ENCODE peak calls at places on chromosomes 5 and 9, in ten cellular contexts. O is IMR-90; N is stomach; G is breast epithelium; X is sigmoid colon; F is CD8-positive, alpha-beta T cell; W is SJSA1; Q is K562; J is colonic mucosa; I is body of pancreas. R is an unnamed sample. For H3K4me1 and H3K27me3, the result is how much of the 10 kb centered on the place peaks cover.

GRCh38 chr5:108884736-108885135 is 137.0 kb downstream of the FER start:
- DNase-seq in O (peak), N (no peak), G (no peak), X (no peak), F (no peak), W (no peak), Q (no peak), J (no peak), I (no peak), R (no peak)

GRCh38 chr9:26955222-26955903 is 849 bp upstream of the IFT74 start:
- DNase-seq in O (no peak), N (no peak), G (no peak), X (no peak), F (no peak), W (no peak), Q (no peak), J (peak), I (no peak), R (no peak)

GRCh38 chr9:93952784-93953491 is 2.2 kb downstream of the BARX1 start:
- DNase-seq in O (no peak), N (no peak), G (no peak), X (peak), F (no peak), W (no peak), Q (no peak), J (no peak), I (no peak), R (no peak)

GRCh38 chr9:129464972-129465833 is 155.7 kb downstream of the C9orf50 start:
- DNase-seq in O (peak), N (no peak), G (no peak), X (peak), F (no peak), W (peak), Q (no peak), J (no peak), I (no peak), R (no peak)

GRCh38 chr5:111627862-111628261 is 115.5 kb upstream of the STARD4 start:
- DNase-seq in O (no peak), N (no peak), G (no peak), X (no peak), F (no peak), W (no peak), Q (no peak), J (no peak), I (no peak), R (no peak)

GRCh38 chr9:28064241-28064640 is 491.0 kb upstream of the C9orf72 start:
- DNase-seq in O (no peak), N (no peak), G (no peak), X (no peak), F (no peak), W (no peak), Q (no peak), J (no peak), I (no peak), R (no peak)

GRCh38 chr5:19862711-19863110 is 125.3 kb downstream of the CDH18 start:
- DNase-seq in O (no peak), N (no peak), G (no peak), X (no peak), F (no peak), W (no peak), Q (no peak), J (no peak), I (no peak), R (no peak)

GRCh38 chr9:129504404-129504803 is 116.5 kb downstream of the C9orf50 start:
- DNase-seq in O (no peak), N (no peak), G (no peak), X (no peak), F (no peak), W (no peak), Q (no peak), J (no peak), I (no peak), R (no peak)

GRCh38 chr9:89811356-89811755 is 206.5 kb downstream of the GADD45G start:
- DNase-seq in O (no peak), N (no peak), G (no peak), X (no peak), F (no peak), W (no peak), Q (no peak), J (no peak), I (no peak), R (no peak)

GRCh38 chr5:135306557-135306956 is 92.5 kb downstream of the MACROH2A1 start:
- DNase-seq in O (no peak), N (no peak), G (no peak), X (no peak), F (no peak), W (peak), Q (no peak), J (no peak), I (no peak), R (peak)

GRCh38 chr5:133467325-133467700 is 145.0 kb downstream of the FSTL4 start:
- DNase-seq in O (no peak), N (peak), G (no peak), X (no peak), F (peak), W (no peak), Q (no peak), J (no peak), I (no peak), R (no peak)

GRCh38 chr9:136853596-136854112 is 1.5 kb downstream of the MAMDC4 start:
- DNase-seq in O (no peak), N (no peak), G (no peak), X (peak), F (no peak), W (no peak), Q (no peak), J (peak), I (peak), R (no peak)

GRCh38 chr9:136852664-136853595 is 784 bp downstream of the MAMDC4 start:
- DNase-seq in O (no peak), N (no peak), G (no peak), X (peak), F (no peak), W (no peak), Q (no peak), J (peak), I (peak), R (no peak)

GRCh38 chr9:136850866-136851775 is 1.0 kb upstream of the MAMDC4 start:
- DNase-seq in O (no peak), N (no peak), G (no peak), X (no peak), F (no peak), W (no peak), Q (no peak), J (no peak), I (peak), R (no peak)

GRCh38 chr9:136849960-136850865 is 1.0 kb downstream of the PHPT1 start:
- DNase-seq in O (no peak), N (no peak), G (no peak), X (no peak), F (no peak), W (no peak), Q (no peak), J (no peak), I (peak), R (no peak)

DNA sequence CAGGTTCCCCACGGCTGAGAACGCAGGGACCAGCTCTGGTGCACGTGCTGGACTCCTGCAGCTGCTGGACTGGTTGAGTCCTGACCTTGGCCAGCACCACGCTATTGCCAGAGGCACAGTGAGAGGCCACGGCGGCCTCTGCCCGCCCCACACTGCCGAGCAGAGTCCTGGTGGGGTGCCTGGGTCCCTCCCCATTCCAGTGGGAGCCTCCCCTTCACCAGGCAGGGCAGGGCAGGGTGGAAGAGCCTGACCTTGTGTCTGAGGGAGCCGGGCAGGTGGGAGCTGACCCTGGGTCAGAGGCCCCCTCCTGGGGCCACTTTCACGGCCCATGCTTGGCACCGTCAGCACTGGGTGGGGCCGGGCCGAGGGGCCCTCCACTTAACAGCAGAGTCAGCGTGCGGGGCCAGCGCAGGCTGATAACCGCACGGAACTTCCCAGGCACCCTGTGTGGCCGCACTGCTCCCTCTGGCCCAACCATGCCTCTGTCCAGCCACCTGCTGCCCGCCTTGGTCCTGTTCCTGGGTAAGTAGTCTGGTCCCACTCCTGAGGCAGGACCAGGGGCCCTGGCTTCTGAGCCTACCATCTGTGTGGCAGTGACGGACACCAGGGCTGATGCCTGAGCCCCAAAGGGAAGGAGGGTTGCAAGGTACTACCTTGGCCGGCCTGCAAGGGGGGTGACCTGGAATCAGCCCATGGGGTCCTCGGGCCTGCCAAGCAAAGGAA is at the start of gene MAMDC4:
- DNase-seq in O (no peak), N (peak), G (no peak), X (no peak), F (no peak), W (no peak), Q (no peak), J (peak), I (peak), R (no peak)
- H3K4me1 ChIP-seq in O (under half), N (under half), G (under half), X (under half), F (under half), W (under half), Q (half or more), J (under half), I (under half), R (under half)

DNA sequence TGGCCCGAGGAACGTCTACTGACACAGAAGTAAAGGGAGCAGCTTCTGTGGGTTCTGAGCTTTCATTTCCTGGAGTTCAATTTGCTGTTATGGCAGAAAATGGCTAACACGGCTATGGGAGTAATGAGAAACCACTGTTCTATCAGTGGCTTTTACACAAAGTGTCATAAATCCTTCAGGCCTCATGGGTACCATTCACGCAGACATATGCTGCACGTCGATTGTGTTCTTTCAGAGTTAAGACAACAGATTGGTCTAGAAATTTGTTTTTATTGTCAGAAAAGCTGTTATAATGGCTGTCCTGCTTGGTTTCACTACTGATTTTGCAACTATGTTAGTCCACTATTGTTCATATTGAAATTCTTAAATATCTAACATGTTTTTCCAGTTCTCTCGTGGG is 135.4 kb downstream of the ALDH1A1 start:
- DNase-seq in O (no peak), N (no peak), G (no peak), X (no peak), F (no peak), W (no peak), Q (no peak), J (no peak), I (no peak), R (no peak)
- H3K27ac ChIP-seq in O (no peak), N (no peak), G (no peak), X (no peak), F (no peak), W (no peak), Q (no peak), J (no peak), I (no peak), R (no peak)

GRCh38 chr9:135413086-135413375 is 66.6 kb upstream of the PPP1R26 start:
- DNase-seq in O (no peak), N (no peak), G (no peak), X (no peak), F (no peak), W (no peak), Q (no peak), J (no peak), I (no peak), R (no peak)
- H3K27me3 ChIP-seq in O (under half), N (half or more), G (under half), X (under half), F (under half), W (under half), Q (under half), J (under half), I (under half), R (under half)

DNA sequence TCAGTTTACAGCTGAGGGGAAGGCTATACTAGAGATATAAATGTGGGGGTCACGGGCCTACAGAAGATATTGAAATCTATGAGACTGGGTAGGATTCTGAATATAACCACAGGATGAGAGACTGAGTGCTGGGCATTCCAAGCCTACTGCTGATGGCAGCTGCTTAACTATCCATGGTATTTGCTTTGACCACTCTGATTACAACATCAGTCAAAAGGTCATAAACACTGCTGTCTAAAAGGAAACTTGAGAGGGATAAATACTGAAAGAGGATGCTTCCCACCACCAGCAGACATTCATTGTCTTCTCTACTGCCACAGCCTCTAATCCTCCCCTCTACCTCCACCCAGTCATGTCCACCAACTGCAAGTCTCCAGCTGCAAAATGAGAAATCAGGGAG is 3.8 kb downstream of the ZNF622 start:
- DNase-seq in O (peak), N (no peak), G (no peak), X (no peak), F (no peak), W (no peak), Q (no peak), J (no peak), I (no peak), R (no peak)
- H3K4me1 ChIP-seq in O (under half), N (under half), G (under half), X (under half), F (half or more), W (under half), Q (under half), J (under half), I (half or more), R (under half)